ENCODE peak calls at places on chromosome 14, in four cellular contexts. Y is Panc1, D is PC-3, M is heart left ventricle. B is an unnamed sample.

GRCh38 chr14:71438684-71439083 is 493.5 kb upstream of the RGS6 start:
- DNase-seq in D (peak; percentile 9), Y (no peak), M (no peak), B (no peak)

GRCh38 chr14:24232645-24233537 is at the start of gene GMPR2:
- DNase-seq in Y (no peak), D (no peak), M (no peak), B (no peak)

GRCh38 chr14:90599748-90600507 is 203.1 kb downstream of the CALM1 start:
- DNase-seq in Y (no peak), M (no peak), D (peak; percentile 41), B (peak; percentile 9)

GRCh38 chr14:64970776-64971451 is 1.2 kb downstream of the RAB15 start:
- DNase-seq in D (peak; percentile 61), Y (no peak), M (no peak), B (peak; percentile 30)

GRCh38 chr14:65352964-65353530 is 59.5 kb upstream of the FUT8 start:
- DNase-seq in D (peak; percentile 88), M (no peak), Y (no peak), B (peak; percentile 80)

GRCh38 chr14:94180655-94181271 is 6.6 kb downstream of the PPP4R4 start:
- DNase-seq in Y (no peak), D (peak; percentile 58), M (no peak), B (peak; percentile 50)

GRCh38 chr14:67221248-67221981 is 19.8 kb upstream of the PALS1 start:
- DNase-seq in M (no peak), D (peak; percentile 93), Y (no peak), B (peak; percentile 56)

GRCh38 chr14:32980887-32981501 is 42.3 kb downstream of the NPAS3 start:
- DNase-seq in D (no peak), Y (no peak), M (no peak), B (no peak)

GRCh38 chr14:91170504-91171121 is 56.7 kb downstream of the DGLUCY start:
- DNase-seq in D (no peak), M (peak; percentile 58), Y (no peak), B (no peak)

GRCh38 chr14:87690076-87690661 is 302.8 kb downstream of the GALC start:
- DNase-seq in M (no peak), D (no peak), Y (no peak), B (no peak)

GRCh38 chr14:59146941-59147470 is 41.5 kb upstream of the DAAM1 start:
- DNase-seq in M (no peak), D (no peak), Y (no peak), B (no peak)

GRCh38 chr14:58414845-58415244 is 12.5 kb downstream of the TIMM9 start:
- DNase-seq in D (peak; percentile 55), Y (no peak), M (peak; percentile 34), B (peak; percentile 20)

GRCh38 chr14:35332517-35333346 is 40.5 kb downstream of the PSMA6 start:
- DNase-seq in D (peak; percentile 76), M (peak; percentile 46), Y (no peak), B (peak; percentile 70)

GRCh38 chr14:35435177-35435576 is 30.6 kb upstream of the NFKBIA start:
- DNase-seq in M (no peak), D (peak; percentile 63), Y (no peak), B (no peak)

GRCh38 chr14:29348504-29348903 is 579.1 kb downstream of the PRKD1 start:
- DNase-seq in M (no peak), Y (no peak), D (peak; percentile 65), B (no peak)

GRCh38 chr14:29354446-29354845 is 573.2 kb downstream of the PRKD1 start:
- DNase-seq in Y (no peak), D (no peak), M (no peak), B (no peak)

GRCh38 chr14:29353473-29353872 is 574.2 kb downstream of the PRKD1 start:
- DNase-seq in Y (no peak), D (no peak), M (no peak), B (no peak)

GRCh38 chr14:29352681-29353080 is 575.0 kb downstream of the PRKD1 start:
- DNase-seq in D (no peak), Y (no peak), M (no peak), B (no peak)

GRCh38 chr14:29350496-29350895 is 577.2 kb downstream of the PRKD1 start:
- DNase-seq in Y (no peak), D (no peak), M (no peak), B (no peak)
- H3K9me3 ChIP-seq in Y (no peaks in the 10 kb centered on the region), D (no peaks in the 10 kb centered on the region), M (no peaks in the 10 kb centered on the region), B (no peaks in the 10 kb centered on the region)

GRCh38 chr14:104035300-104035699 is 50.2 kb upstream of the ASPG start:
- DNase-seq in M (no peak), D (no peak), Y (no peak), B (no peak)
- H3K27ac ChIP-seq in M (no peak overlapping the region), D (no peak overlapping the region), Y (no peak overlapping the region), B (no peak overlapping the region)

GRCh38 chr14:96054661-96055060 is 15.5 kb downstream of the C14orf132 start:
- DNase-seq in M (no peak), Y (no peak), D (no peak), B (no peak)
- H3K4me1 ChIP-seq in M (no peaks in the 10 kb centered on the region), Y (no peaks in the 10 kb centered on the region), D (no peaks in the 10 kb centered on the region), B (no peaks in the 10 kb centered on the region)

GRCh38 chr14:105805701-105806100 is 279.3 kb downstream of the TMEM121 start:
- DNase-seq in D (no peak), M (no peak), Y (no peak), B (no peak)

DNA sequence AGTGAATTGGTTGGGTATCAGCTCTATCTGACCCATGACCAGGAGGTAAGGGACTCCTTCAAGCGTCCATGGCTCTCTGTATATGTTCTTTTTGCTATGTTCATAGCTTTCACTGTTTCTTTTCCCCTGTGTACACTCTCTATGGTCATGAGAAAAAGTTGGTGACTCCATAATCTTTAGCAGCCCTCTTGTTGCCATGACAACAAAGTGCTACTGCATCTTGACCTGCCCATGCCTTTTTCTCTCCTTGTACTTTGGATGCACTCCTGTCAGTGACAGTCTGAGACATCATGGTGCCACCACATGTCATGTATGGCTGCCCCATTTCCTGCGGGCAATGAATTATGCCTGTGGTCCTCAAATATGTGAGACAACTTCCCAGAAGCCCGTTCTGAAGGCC is 280.2 kb downstream of the TMEM121 start:
- DNase-seq in Y (no peak), M (no peak), D (no peak), B (no peak)
- H3K9me3 ChIP-seq in Y (no peaks in the 10 kb centered on the region), M (no peaks in the 10 kb centered on the region), D (no peaks in the 10 kb centered on the region), B (no peaks in the 10 kb centered on the region)

GRCh38 chr14:54396183-54396492 is 669 bp upstream of the CDKN3 start:
- DNase-seq in Y (no peak), M (no peak), D (peak; percentile 24), B (no peak)
- H3K27ac ChIP-seq in Y (peak overlapping the region; percentile 81), M (no peak overlapping the region), D (no peak overlapping the region), B (peak overlapping the region; percentile 40)

B was measured in small intestine.